ENCODE peak calls at places on chromosomes 1 and 21, in eight cellular contexts. Q, B, U, T, V, M, G and E are unnamed samples.

GRCh38 chr1:180424848-180425457 is 77.4 kb downstream of the ACBD6 start:
- DNase-seq in Q (no peak), B (no peak), U (no peak), T (no peak), V (no peak), M (no peak), G (no peak), E (no peak)

GRCh38 chr1:183180213-183180612 is 5.9 kb upstream of the LAMC2 start:
- DNase-seq in Q (no peak), B (no peak), U (peak), T (peak), V (no peak), M (no peak), G (peak), E (no peak)

GRCh38 chr1:119713538-119714456 is 2.1 kb downstream of the PHGDH start:
- DNase-seq in Q (no peak), B (no peak), U (no peak), T (no peak), V (no peak), M (no peak), G (no peak), E (no peak)

GRCh38 chr21:39633770-39634181 is 21.0 kb downstream of the B3GALT5 start:
- DNase-seq in Q (no peak), B (no peak), U (peak), T (peak), V (no peak), M (no peak), G (no peak), E (no peak)

GRCh38 chr1:185512442-185512841 is 195.4 kb upstream of the IVNS1ABP start:
- DNase-seq in Q (no peak), B (no peak), U (no peak), T (no peak), V (no peak), M (no peak), G (no peak), E (no peak)

GRCh38 chr1:226619031-226619430 is 70.5 kb downstream of the STUM start:
- DNase-seq in Q (no peak), B (no peak), U (no peak), T (no peak), V (no peak), M (no peak), G (no peak), E (no peak)

GRCh38 chr1:101251504-101251903 is 14.7 kb downstream of the S1PR1 start:
- DNase-seq in Q (no peak), B (no peak), U (no peak), T (no peak), V (no peak), M (no peak), G (no peak), E (no peak)

GRCh38 chr1:100164226-100164625 is 13.8 kb downstream of the LRRC39 start:
- DNase-seq in Q (no peak), B (no peak), U (peak), T (peak), V (no peak), M (no peak), G (no peak), E (no peak)

GRCh38 chr1:174880171-174880570 is 119.6 kb upstream of the CACYBP start:
- DNase-seq in Q (no peak), B (no peak), U (no peak), T (no peak), V (no peak), M (no peak), G (no peak), E (no peak)

GRCh38 chr1:2824999-2825398 is 23.5 kb upstream of the TTC34 start:
- DNase-seq in Q (no peak), B (no peak), U (no peak), T (no peak), V (no peak), M (no peak), G (no peak), E (no peak)

GRCh38 chr1:85623061-85623471 is 42.5 kb downstream of the CCN1 start:
- DNase-seq in Q (no peak), B (no peak), U (no peak), T (peak), V (no peak), M (no peak), G (no peak), E (no peak)

GRCh38 chr1:219757890-219758289 is 145.0 kb upstream of the ZC3H11B start:
- DNase-seq in Q (no peak), B (no peak), U (no peak), T (no peak), V (no peak), M (no peak), G (no peak), E (no peak)

GRCh38 chr1:2525896-2526823 is at the start of gene PANK4:
- DNase-seq in Q (peak), B (peak), U (peak), T (peak), V (peak), M (peak), G (peak), E (peak)

GRCh38 chr1:227890451-227891222 is 57.1 kb downstream of the WNT9A start:
- DNase-seq in Q (no peak), B (no peak), U (no peak), T (no peak), V (peak), M (no peak), G (no peak), E (no peak)

GRCh38 chr1:17274186-17275170 is 25.6 kb downstream of the PADI3 start:
- DNase-seq in Q (no peak), B (no peak), U (no peak), T (no peak), V (no peak), M (peak), G (peak), E (peak)

GRCh38 chr1:7941437-7941793 is 776 bp upstream of the TNFRSF9 start:
- DNase-seq in Q (no peak), B (no peak), U (no peak), T (no peak), V (no peak), M (no peak), G (no peak), E (no peak)

GRCh38 chr21:44870748-44871495 is 2.6 kb downstream of the PTTG1IP start:
- DNase-seq in Q (no peak), B (no peak), U (no peak), T (no peak), V (no peak), M (no peak), G (peak), E (no peak)

GRCh38 chr1:223331929-223332328 is 32.0 kb downstream of the SUSD4 start:
- DNase-seq in Q (no peak), B (no peak), U (no peak), T (no peak), V (no peak), M (no peak), G (no peak), E (no peak)

GRCh38 chr1:111476761-111477309 is 3.1 kb downstream of the C1orf162 start:
- DNase-seq in Q (peak), B (peak), U (no peak), T (no peak), V (no peak), M (peak), G (no peak), E (no peak)

GRCh38 chr1:79974659-79975058 is 968.1 kb upstream of the ADGRL4 start:
- DNase-seq in Q (no peak), B (no peak), U (no peak), T (no peak), V (no peak), M (no peak), G (no peak), E (no peak)

GRCh38 chr1:167472729-167473529 is 45.4 kb downstream of the CD247 start:
- DNase-seq in Q (no peak), B (peak), U (no peak), T (no peak), V (no peak), M (no peak), G (no peak), E (no peak)

GRCh38 chr1:227127891-227128290 is 187.8 kb downstream of the COQ8A start:
- DNase-seq in Q (no peak), B (no peak), U (no peak), T (no peak), V (no peak), M (no peak), G (no peak), E (no peak)

GRCh38 chr1:10074059-10074854 is 41.5 kb downstream of the UBE4B start:
- DNase-seq in Q (no peak), B (peak), U (peak), T (peak), V (no peak), M (no peak), G (peak), E (no peak)

GRCh38 chr1:33902486-33903209 is 38.8 kb downstream of the HMGB4 start:
- DNase-seq in Q (no peak), B (no peak), U (no peak), T (peak), V (no peak), M (no peak), G (no peak), E (no peak)

GRCh38 chr1:155181371-155182051 is 7.9 kb downstream of the TRIM46 start:
- DNase-seq in Q (no peak), B (no peak), U (no peak), T (no peak), V (no peak), M (no peak), G (no peak), E (no peak)